ENCODE peak calls at places on chromosomes 13 and 19, in seven cellular contexts. O is Peyer's patch, N is suprapubic skin, A is left ventricle myocardium inferior, D is PC-3, P is neural progenitor cell, Y is ascending aorta. Z is an unnamed sample. For H3K4me1, the result is how much of the 10 kb centered on the place peaks cover.

GRCh38 chr19:40489882-40490230 is 23.1 kb downstream of the SPTBN4 start:
- DNase-seq in O (no peak), N (no peak), A (no peak), D (no peak), P (no peak), Y (no peak), Z (no peak)

GRCh38 chr13:26132756-26133155 is 80.9 kb upstream of the SHISA2 start:
- DNase-seq in O (no peak), N (no peak), A (no peak), D (peak), P (peak), Y (no peak), Z (no peak)

GRCh38 chr19:46687438-46688145 is 26.6 kb upstream of the DACT3 start:
- DNase-seq in O (no peak), N (no peak), A (no peak), D (no peak), P (no peak), Y (no peak), Z (no peak)

GRCh38 chr19:2949939-2950285 is 5.1 kb upstream of the ZNF77 start:
- DNase-seq in O (no peak), N (no peak), A (no peak), D (peak), P (no peak), Y (no peak), Z (peak)

GRCh38 chr13:108270442-108270841 is 924 bp downstream of the TNFSF13B start:
- DNase-seq in O (no peak), N (no peak), A (no peak), D (no peak), P (no peak), Y (no peak), Z (no peak)

GRCh38 chr19:45879971-45880370 is 6.0 kb downstream of the IRF2BP1 start:
- DNase-seq in O (no peak), N (no peak), A (no peak), D (no peak), P (no peak), Y (no peak), Z (no peak)

GRCh38 chr13:29595380-29596063 is at the start of gene SLC7A1:
- DNase-seq in O (peak), N (peak), A (peak), D (peak), P (peak), Y (peak), Z (no peak)

GRCh38 chr19:55674841-55675660 is at the start of gene EPN1:
- DNase-seq in O (peak), N (peak), A (peak), D (peak), P (peak), Y (peak), Z (peak)

GRCh38 chr19:4586245-4586644 is 26.8 kb upstream of the SEMA6B start:
- DNase-seq in O (no peak), N (no peak), A (no peak), D (no peak), P (no peak), Y (no peak), Z (no peak)

GRCh38 chr13:32878172-32878571 is 138.1 kb upstream of the KL start:
- DNase-seq in O (no peak), N (no peak), A (no peak), D (peak), P (no peak), Y (no peak), Z (no peak)

GRCh38 chr13:91406619-91407018 is 8.2 kb downstream of the GPC5 start:
- DNase-seq in O (no peak), N (no peak), A (no peak), D (peak), P (peak), Y (no peak), Z (no peak)

GRCh38 chr19:57363734-57364181 is 407 bp downstream of the TRAPPC2B start:
- DNase-seq in O (peak), N (no peak), A (no peak), D (no peak), P (no peak), Y (no peak), Z (no peak)

GRCh38 chr13:50951366-50951765 is 41.8 kb downstream of the RNASEH2B start:
- DNase-seq in O (no peak), N (no peak), A (no peak), D (no peak), P (no peak), Y (no peak), Z (no peak)

GRCh38 chr19:18428837-18429674 is 8.9 kb downstream of the ISYNA1 start:
- DNase-seq in O (peak), N (no peak), A (peak), D (no peak), P (peak), Y (no peak), Z (peak)

GRCh38 chr19:15548648-15549047 is 40.3 kb downstream of the CYP4F22 start:
- DNase-seq in O (no peak), N (no peak), A (no peak), D (no peak), P (no peak), Y (no peak), Z (no peak)

GRCh38 chr13:20988909-20989735 is 72.3 kb downstream of the LATS2 start:
- DNase-seq in O (no peak), N (no peak), A (no peak), D (no peak), P (no peak), Y (no peak), Z (peak)

GRCh38 chr13:36858285-36858684 is 39.3 kb downstream of the RFXAP start:
- DNase-seq in O (no peak), N (no peak), A (no peak), D (peak), P (peak), Y (no peak), Z (no peak)

GRCh38 chr13:30020726-30021312 is 170.4 kb upstream of the UBL3 start:
- DNase-seq in O (no peak), N (no peak), A (no peak), D (peak), P (no peak), Y (no peak), Z (no peak)

GRCh38 chr13:27573265-27573664 is 47.1 kb downstream of the LNX2 start:
- DNase-seq in O (no peak), N (no peak), A (no peak), D (peak), P (no peak), Y (no peak), Z (no peak)

GRCh38 chr13:37209621-37210020 is 104.2 kb upstream of the CSNK1A1L start:
- DNase-seq in O (no peak), N (no peak), A (no peak), D (no peak), P (no peak), Y (no peak), Z (no peak)

GRCh38 chr13:87810391-87810801 is 139.2 kb downstream of the SLITRK5 start:
- DNase-seq in O (no peak), N (no peak), A (no peak), D (peak), P (peak), Y (no peak), Z (no peak)

GRCh38 chr19:1133471-1133929 is 29.7 kb downstream of the GPX4 start:
- DNase-seq in O (peak), N (no peak), A (no peak), D (no peak), P (no peak), Y (no peak), Z (no peak)

GRCh38 chr13:29733069-29733700 is 117.2 kb downstream of the UBL3 start:
- DNase-seq in O (no peak), N (no peak), A (no peak), D (no peak), P (no peak), Y (no peak), Z (no peak)

GRCh38 chr19:53057904-53058579 is 13.5 kb downstream of the ERVV-2 start:
- DNase-seq in O (no peak), N (no peak), A (peak), D (peak), P (peak), Y (no peak), Z (no peak)

GRCh38 chr13:113493315-113493951 is 2.9 kb upstream of the DCUN1D2 start:
- DNase-seq in O (no peak), N (no peak), A (no peak), D (peak), P (no peak), Y (no peak), Z (no peak)

GRCh38 chr19:18736415-18737336 is 53.2 kb downstream of the CRTC1 start:
- DNase-seq in O (no peak), N (no peak), A (no peak), D (no peak), P (no peak), Y (no peak), Z (no peak)

GRCh38 chr19:16113727-16114126 is 2.0 kb downstream of the RAB8A start:
- DNase-seq in O (no peak), N (no peak), A (no peak), D (no peak), P (no peak), Y (no peak), Z (no peak)

GRCh38 chr19:13428352-13428751 is 77.9 kb downstream of the CACNA1A start:
- DNase-seq in O (no peak), N (no peak), A (no peak), D (peak), P (no peak), Y (no peak), Z (no peak)

DNA sequence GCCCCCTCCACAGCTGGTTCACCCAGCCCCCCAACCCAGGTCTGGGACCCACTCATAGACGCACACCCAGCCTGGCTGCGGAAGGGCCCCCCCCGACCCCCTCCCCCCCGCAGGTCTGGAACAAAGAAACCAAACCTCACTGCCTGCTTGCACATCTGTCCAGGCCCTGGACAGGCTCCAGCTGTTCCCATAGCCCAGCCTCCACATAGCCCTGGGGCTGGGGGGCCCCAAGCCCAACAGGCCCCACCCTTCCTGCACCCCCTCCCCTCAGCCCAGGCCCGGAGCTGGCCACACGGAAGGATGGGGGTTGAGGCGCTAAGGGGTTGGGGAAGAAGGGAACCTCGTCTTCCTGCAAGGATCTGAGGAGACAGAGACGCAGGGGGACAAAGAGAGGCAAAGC is 2.7 kb downstream of the KANK2 start:
- DNase-seq in O (no peak), N (no peak), A (no peak), D (no peak), P (no peak), Y (no peak), Z (no peak)
- H3K4me3 ChIP-seq in O (peak), N (peak), A (peak), D (no peak), P (no peak), Y (peak), Z (peak)

DNA sequence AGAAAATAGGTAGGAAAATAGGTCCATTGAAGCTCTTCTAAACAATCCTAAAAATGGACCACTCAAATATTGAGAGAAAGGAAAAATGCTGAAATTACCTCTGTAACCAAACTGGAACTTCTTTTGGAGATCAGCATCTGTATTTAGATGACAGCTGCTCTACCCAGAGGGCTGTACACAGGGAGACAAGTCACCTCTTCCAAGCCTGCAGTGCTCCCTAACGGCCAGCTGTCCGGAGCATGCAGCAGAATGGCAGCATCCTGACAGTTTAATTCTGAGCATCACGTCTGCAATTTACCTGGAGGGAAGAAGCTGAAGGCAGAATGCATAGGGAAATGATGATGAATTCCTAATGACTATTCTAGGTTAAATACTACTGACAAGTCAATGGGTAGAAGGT is 62.8 kb upstream of the DIAPH3 start:
- DNase-seq in O (no peak), N (no peak), A (no peak), D (peak), P (peak), Y (no peak), Z (no peak)
- TF ChIP-seq CTCF in O (no peak), N (no peak), A (peak), D (peak), P (peak), Y (no peak), Z (no peak)

GRCh38 chr19:9175326-9175725 is 3.5 kb upstream of the OR7D2 start:
- DNase-seq in O (no peak), N (no peak), A (no peak), D (no peak), P (no peak), Y (no peak), Z (no peak)
- H3K4me1 ChIP-seq in O (under half), N (under half), A (under half), D (under half), P (under half), Y (under half), Z (under half)

DNA sequence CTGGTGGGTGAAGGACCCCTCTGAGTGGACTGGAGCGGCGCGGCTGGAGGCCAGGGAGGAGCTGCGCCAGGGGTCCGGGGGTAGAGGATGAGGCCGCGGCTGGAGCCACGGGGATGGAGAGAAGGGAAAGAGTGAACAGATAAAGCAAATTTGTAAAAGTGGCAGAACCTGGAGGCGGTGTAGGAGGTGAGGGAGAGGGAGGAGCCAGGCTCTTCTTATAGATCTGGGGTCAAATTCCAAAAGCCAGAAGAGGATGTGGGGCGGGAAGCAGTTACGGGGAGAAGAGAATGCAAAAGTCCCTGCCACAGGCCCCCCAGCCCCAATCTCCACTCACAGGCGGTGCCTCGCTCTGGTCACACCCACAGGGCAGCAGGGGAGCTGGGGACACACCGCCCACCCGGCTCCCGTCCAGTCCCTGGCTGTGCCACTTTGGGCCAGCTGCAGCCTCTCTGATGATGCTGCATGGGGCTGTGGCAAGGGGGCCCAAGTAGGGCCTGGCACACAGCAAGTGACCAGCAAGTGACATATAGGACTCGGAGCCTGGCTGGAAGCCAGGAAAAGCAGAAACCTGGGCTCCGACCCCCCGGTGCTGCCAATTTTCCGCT is 11.1 kb downstream of the LRRC4B start:
- DNase-seq in O (no peak), N (no peak), A (no peak), D (no peak), P (peak), Y (no peak), Z (no peak)
- H3K4me3 ChIP-seq in O (peak), N (no peak), A (peak), D (no peak), P (peak), Y (peak), Z (peak)

GRCh38 chr19:31992750-31993149 is 352.7 kb upstream of the ZNF507 start:
- DNase-seq in O (no peak), N (peak), A (no peak), D (no peak), P (no peak), Y (no peak), Z (no peak)

GRCh38 chr19:31988256-31988655 is 357.2 kb upstream of the ZNF507 start:
- DNase-seq in O (no peak), N (no peak), A (no peak), D (no peak), P (no peak), Y (no peak), Z (no peak)

GRCh38 chr19:31991984-31992655 is 353.3 kb upstream of the ZNF507 start:
- DNase-seq in O (no peak), N (peak), A (no peak), D (no peak), P (no peak), Y (no peak), Z (no peak)
- TF ChIP-seq CTCF in O (no peak), N (no peak), A (no peak), D (no peak), P (no peak), Y (no peak), Z (no peak)

DNA sequence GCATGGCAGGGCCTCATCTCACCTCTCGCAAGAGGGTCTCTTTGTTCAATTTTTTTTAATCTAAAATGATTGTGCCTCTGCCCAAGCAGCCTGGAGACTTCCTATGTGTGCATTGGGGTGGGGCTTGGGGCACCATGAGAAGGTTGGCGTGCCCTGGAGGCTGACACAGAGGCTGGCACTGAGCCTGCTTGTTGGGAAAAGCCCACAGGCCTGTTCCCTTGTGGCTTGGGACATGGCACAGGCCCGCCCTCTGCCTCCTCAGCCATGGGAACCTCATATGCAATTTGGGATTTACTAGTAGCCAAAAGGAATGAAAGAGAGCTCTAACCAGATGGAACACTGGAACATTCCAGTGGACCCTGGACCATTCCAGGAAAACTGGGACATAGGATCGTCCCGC is 8.0 kb downstream of the FXYD3 start:
- DNase-seq in O (no peak), N (no peak), A (peak), D (peak), P (no peak), Y (peak), Z (no peak)
- H3K4me1 ChIP-seq in O (under half), N (half or more), A (under half), D (half or more), P (under half), Y (under half), Z (under half)